ENCODE peak calls at places on chromosome 1, in four cellular contexts. J is cardiac muscle cell, Q is upper lobe of right lung, S is AG09309. V is an unnamed sample.

GRCh38 chr1:209678981-209679539 is 3.8 kb downstream of the G0S2 start:
- DNase-seq in J (no peak), Q (no peak), S (no peak), V (no peak)

GRCh38 chr1:65189716-65190115 is 41.7 kb downstream of the AK4 start:
- DNase-seq in J (no peak), Q (no peak), S (no peak), V (no peak)

GRCh38 chr1:10031461-10031860 is 1.3 kb upstream of the UBE4B start:
- DNase-seq in J (peak; percentile 58), Q (no peak), S (no peak), V (no peak)

GRCh38 chr1:150235436-150235851 is 468 bp downstream of the ANP32E start:
- DNase-seq in J (no peak), Q (no peak), S (no peak), V (peak; percentile 53)

GRCh38 chr1:228911225-228911624 is 175.9 kb downstream of the RHOU start:
- DNase-seq in J (no peak), Q (no peak), S (no peak), V (no peak)

GRCh38 chr1:60367522-60367921 is 294.0 kb upstream of the C1orf87 start:
- DNase-seq in J (no peak), Q (no peak), S (no peak), V (no peak)

GRCh38 chr1:22529901-22530621 is 33.2 kb upstream of the EPHA8 start:
- DNase-seq in J (peak; percentile 69), Q (no peak), S (no peak), V (no peak)

GRCh38 chr1:235649722-235650163 is at the start of gene GNG4:
- DNase-seq in J (no peak), Q (no peak), S (no peak), V (peak; percentile 53)

GRCh38 chr1:154154534-154155181 is at the start of gene NUP210L:
- DNase-seq in J (peak; percentile 80), Q (peak; percentile 94), S (no peak), V (no peak)

GRCh38 chr1:182700351-182700709 is 15.9 kb upstream of the RGS8 start:
- DNase-seq in J (no peak), Q (no peak), S (no peak), V (no peak)

GRCh38 chr1:152667625-152668024 is 4.4 kb downstream of the LCE2D start:
- DNase-seq in J (no peak), Q (no peak), S (no peak), V (no peak)

GRCh38 chr1:64150729-64151128 is 52.7 kb upstream of the UBE2U start:
- DNase-seq in J (no peak), Q (no peak), S (no peak), V (no peak)

GRCh38 chr1:64150266-64150665 is 53.2 kb upstream of the UBE2U start:
- DNase-seq in J (no peak), Q (no peak), S (no peak), V (no peak)

DNA sequence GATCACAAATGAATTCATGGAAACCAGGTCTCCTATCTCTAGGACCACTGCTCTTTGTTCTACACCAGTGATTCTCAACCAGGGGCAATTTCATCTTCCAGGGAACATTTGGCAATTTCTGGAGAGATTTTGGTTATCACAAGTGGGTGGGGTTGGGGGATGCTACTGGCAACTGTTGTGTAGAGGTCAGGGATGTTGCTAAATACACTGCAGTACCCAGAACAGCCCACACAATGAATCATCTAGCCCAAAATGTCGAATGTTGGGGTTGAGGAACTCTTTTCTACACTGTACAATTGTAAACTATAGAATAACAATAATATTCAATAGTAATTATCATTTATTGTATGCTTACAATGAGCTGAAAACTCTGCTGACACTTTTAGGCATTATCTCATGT is 55.7 kb upstream of the UBE2U start:
- DNase-seq in J (peak; percentile 51), Q (no peak), S (no peak), V (no peak)
- TF ChIP-seq CTCF in J (no peak), Q (no peak), S (no peak), V (no peak)

GRCh38 chr1:21291964-21292363 is 1.7 kb upstream of the ECE1 start:
- DNase-seq in J (no peak), Q (no peak), S (no peak), V (no peak)

GRCh38 chr1:21291184-21291583 is 921 bp upstream of the ECE1 start:
- DNase-seq in J (no peak), Q (no peak), S (no peak), V (no peak)

GRCh38 chr1:21292991-21293536 is 2.8 kb upstream of the ECE1 start:
- DNase-seq in J (no peak), Q (no peak), S (no peak), V (peak; percentile 77)

GRCh38 chr1:21293537-21294265 is 3.4 kb upstream of the ECE1 start:
- DNase-seq in J (no peak), Q (no peak), S (no peak), V (peak; percentile 60)

DNA sequence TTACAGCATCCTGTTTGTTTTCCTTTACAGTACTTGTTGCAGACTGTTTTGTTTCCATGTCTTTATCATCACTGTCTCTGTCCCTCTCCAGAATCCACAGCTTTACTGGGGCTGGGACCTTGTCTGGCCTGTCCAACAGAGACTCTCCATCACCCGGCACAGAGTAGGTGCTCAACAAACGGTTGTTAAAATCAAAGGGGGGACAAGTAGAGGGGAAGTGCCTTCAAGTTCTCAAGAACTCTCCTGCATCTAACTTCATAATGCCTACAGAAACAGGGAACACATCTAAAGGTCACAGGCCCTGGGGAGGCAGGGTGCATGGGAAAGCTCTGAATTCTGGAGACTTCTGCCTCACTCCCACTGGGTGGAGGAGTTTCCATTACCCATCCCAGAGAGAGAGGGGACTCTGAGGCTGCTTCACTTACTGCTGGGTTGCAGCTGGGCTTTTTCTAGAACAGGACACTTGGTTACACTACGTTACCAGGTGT is 2.3 kb upstream of the ECE1 start:
- DNase-seq in J (no peak), Q (no peak), S (no peak), V (no peak)
- TF ChIP-seq CTCF in J (no peak), Q (no peak), S (no peak), V (no peak)

DNA sequence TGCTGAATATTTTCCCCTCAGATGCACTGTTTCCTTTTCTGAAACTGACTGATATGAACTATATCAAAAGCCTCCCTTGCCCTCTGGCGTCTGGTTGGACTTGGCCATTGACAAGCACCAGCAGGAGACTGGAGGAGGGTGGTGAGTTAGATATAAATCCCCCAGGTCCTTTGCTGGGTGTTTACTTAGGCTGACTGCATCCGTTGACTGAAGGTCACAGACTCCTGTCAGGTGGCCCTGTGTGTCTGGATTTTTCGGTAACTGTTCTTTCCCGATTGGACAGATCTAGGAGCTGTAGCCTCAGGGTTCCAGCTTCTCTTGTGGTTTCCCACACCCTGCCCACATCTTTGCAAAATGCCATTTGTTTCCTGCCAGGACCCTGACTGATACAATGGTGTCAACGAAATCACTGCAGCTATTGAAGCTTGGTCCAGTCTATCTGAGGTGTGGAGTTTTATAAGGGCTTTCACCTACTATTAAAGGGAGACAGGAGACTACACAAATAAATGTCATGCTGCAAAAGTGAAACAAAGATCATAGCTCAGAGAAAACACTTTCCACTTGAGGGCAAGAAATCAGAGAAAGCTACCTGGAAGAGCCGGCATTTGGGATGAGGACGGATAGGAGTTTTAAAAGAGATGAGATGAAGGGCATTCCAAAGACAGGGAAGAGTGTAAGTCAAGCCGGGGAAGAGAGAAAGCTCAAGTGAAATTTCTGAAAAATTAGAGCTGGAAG is 1.5 kb upstream of the MAGI3 start:
- DNase-seq in J (no peak), Q (no peak), S (no peak), V (peak; percentile 16)
- TF ChIP-seq CTCF in J (no peak), Q (no peak), S (no peak), V (no peak)

GRCh38 chr1:74773540-74773939 is 40.6 kb downstream of the TYW3 start:
- DNase-seq in J (no peak), Q (no peak), S (no peak), V (no peak)

GRCh38 chr1:74771913-74772515 is 39.1 kb downstream of the TYW3 start:
- DNase-seq in J (peak; percentile 65), Q (no peak), S (peak; percentile 18), V (no peak)

GRCh38 chr1:74779750-74780149 is 46.8 kb downstream of the TYW3 start:
- DNase-seq in J (no peak), Q (no peak), S (no peak), V (no peak)

GRCh38 chr1:74772945-74773344 is 40.0 kb downstream of the TYW3 start:
- DNase-seq in J (peak; percentile 51), Q (no peak), S (no peak), V (no peak)

GRCh38 chr1:74775735-74776134 is 42.8 kb downstream of the TYW3 start:
- DNase-seq in J (no peak), Q (no peak), S (no peak), V (no peak)
- TF ChIP-seq CTCF in J (no peak), Q (no peak), S (no peak), V (no peak)

DNA sequence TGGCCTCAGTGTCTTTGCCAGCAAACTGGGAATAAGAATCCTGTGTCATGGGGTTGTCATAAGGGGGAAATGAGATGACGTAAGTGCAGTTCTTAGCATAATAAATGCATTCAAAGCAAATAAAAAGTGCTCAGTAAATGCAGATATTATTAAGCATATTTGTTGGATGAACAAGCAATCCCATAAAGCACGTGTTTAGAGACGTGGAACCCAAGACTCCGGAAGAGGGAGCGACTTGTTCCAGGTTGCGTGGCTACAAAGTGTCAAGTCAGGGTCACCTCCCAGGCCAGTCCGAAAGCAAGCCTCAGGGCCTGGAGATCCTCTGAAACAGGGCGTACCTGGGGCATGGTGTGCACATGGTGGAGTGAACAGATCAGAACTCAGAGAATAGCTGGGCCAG is 58.0 kb upstream of the LAPTM5 start:
- DNase-seq in J (no peak), Q (no peak), S (no peak), V (no peak)
- TF ChIP-seq CTCF in J (no peak), Q (no peak), S (no peak), V (no peak)

GRCh38 chr1:47002211-47002610 is 21.3 kb upstream of the CYP4X1 start:
- DNase-seq in J (no peak), Q (no peak), S (no peak), V (no peak)
- TF ChIP-seq CTCF in J (peak; percentile 27), Q (no peak), S (no peak), V (peak; percentile 26)

GRCh38 chr1:158793604-158794003 is 12.6 kb upstream of the OR6N2 start:
- DNase-seq in J (peak; percentile 6), Q (no peak), S (no peak), V (peak; percentile 12)
- TF ChIP-seq CTCF in J (peak; percentile 32), Q (peak; percentile 31), S (no peak), V (peak; percentile 70)

DNA sequence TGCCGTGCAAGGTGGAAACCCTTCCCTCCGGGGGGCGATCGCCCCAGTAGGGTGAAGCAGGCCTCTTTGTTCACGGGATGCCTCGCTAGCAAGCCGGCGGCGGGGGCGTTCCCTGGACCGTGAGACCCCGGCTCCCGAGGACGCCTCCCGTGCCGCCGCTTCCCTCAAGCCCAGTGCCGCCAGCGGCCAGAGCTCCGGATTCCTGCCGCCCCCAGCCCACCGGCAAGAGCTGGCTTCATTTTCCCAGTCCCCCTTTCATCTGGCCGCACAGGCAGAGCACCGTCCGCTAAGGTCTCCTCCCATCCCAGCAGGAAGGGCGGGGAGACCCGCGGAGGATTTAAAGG is 16.3 kb downstream of the IER5 start:
- DNase-seq in J (no peak), Q (peak; percentile 79), S (no peak), V (peak; percentile 37)
- TF ChIP-seq CTCF in J (peak; percentile 19), Q (no peak), S (no peak), V (peak; percentile 18)

DNA sequence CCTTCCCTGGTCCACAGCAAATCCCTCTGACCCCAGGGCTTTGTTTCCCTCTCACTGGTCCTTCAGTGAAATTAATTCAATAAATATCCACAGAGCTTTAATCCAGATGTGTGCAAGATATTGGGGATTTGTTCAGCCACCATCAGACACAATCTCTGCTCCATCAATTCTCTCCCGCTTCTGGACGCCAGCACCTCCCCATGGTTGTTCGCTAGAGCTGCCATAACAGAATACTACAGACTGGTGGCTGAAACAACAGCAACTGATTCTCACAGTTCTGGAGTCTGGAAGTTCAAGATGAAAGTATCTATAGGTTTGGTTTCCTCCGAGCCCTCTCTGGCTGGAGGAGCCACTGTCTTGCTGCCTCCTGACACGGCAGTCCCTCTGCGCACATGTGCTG is 303.9 kb downstream of the SMYD3 start:
- DNase-seq in J (no peak), Q (no peak), S (no peak), V (no peak)
- TF ChIP-seq CTCF in J (no peak), Q (no peak), S (no peak), V (no peak)